ENCODE peak calls at places on chromosome 9, in four cellular contexts. F is mucosa of descending colon, H is head of caudate nucleus, T is mesothelial cell of epicardium. G is an unnamed sample.

GRCh38 chr9:91945277-91946074 is 4.6 kb downstream of the ROR2 start:
- DNase-seq in F (no peak), H (no peak), T (peak; percentile 49), G (no peak)

GRCh38 chr9:567128-567745 is 274.3 kb upstream of the DMRT1 start:
- DNase-seq in F (no peak), T (no peak), H (no peak), G (no peak)

GRCh38 chr9:113581865-113582697 is 118.6 kb downstream of the RGS3 start:
- DNase-seq in T (no peak), H (peak; percentile 77), F (peak; percentile 93), G (peak; percentile 34)

GRCh38 chr9:22169732-22170131 is 160.6 kb upstream of the CDKN2B start:
- DNase-seq in F (no peak), H (no peak), T (no peak), G (no peak)

GRCh38 chr9:114972510-114972909 is 42.1 kb upstream of the TNFSF8 start:
- DNase-seq in T (no peak), H (no peak), F (no peak), G (no peak)

GRCh38 chr9:121876212-121876611 is 216.9 kb downstream of the TTLL11 start:
- DNase-seq in H (no peak), F (no peak), T (no peak), G (no peak)

GRCh38 chr9:137085918-137086530 is 761 bp upstream of the MAN1B1 start:
- DNase-seq in H (no peak), F (peak; percentile 77), T (peak; percentile 52), G (peak; percentile 29)

GRCh38 chr9:117411547-117411946 is 3.3 kb downstream of the ASTN2 start:
- DNase-seq in F (no peak), T (peak; percentile 53), H (peak; percentile 72), G (peak; percentile 76)

GRCh38 chr9:18678846-18679245 is 204.9 kb downstream of the ADAMTSL1 start:
- DNase-seq in F (no peak), H (no peak), T (no peak), G (no peak)

GRCh38 chr9:93452710-93453046 is 703 bp downstream of the FAM120AOS start:
- DNase-seq in F (no peak), T (peak; percentile 40), H (no peak), G (peak; percentile 51)

GRCh38 chr9:111900081-111900805 is 3.6 kb downstream of the UGCG start:
- DNase-seq in F (no peak), T (no peak), H (no peak), G (no peak)

GRCh38 chr9:127707766-127708165 is 978 bp downstream of the CFAP157 start:
- DNase-seq in H (no peak), T (no peak), F (no peak), G (no peak)

GRCh38 chr9:14485366-14485765 is 171.4 kb upstream of the NFIB start:
- DNase-seq in T (no peak), F (no peak), H (no peak), G (no peak)

GRCh38 chr9:134055981-134056461 is 11.8 kb downstream of the BRD3 start:
- DNase-seq in F (peak; percentile 76), H (peak; percentile 57), T (no peak), G (peak; percentile 76)

GRCh38 chr9:89842267-89842768 is 237.5 kb downstream of the GADD45G start:
- DNase-seq in H (no peak), F (peak; percentile 74), T (no peak), G (no peak)

GRCh38 chr9:30967484-30967883 is 1417.0 kb upstream of the ACO1 start:
- DNase-seq in F (no peak), H (no peak), T (no peak), G (no peak)

GRCh38 chr9:112198646-112199045 is 23.5 kb upstream of the SUSD1 start:
- DNase-seq in T (no peak), H (no peak), F (no peak), G (no peak)

GRCh38 chr9:2319421-2319820 is 302.2 kb upstream of the VLDLR start:
- DNase-seq in F (no peak), H (no peak), T (no peak), G (no peak)

GRCh38 chr9:131024978-131025868 is 16.2 kb downstream of the LAMC3 start:
- DNase-seq in F (no peak), T (no peak), H (no peak), G (no peak)

GRCh38 chr9:137611623-137612609 is 6.4 kb downstream of the ARRDC1 start:
- DNase-seq in T (peak; percentile 70), H (no peak), F (peak; percentile 94), G (no peak)